ENCODE peak calls at places on chromosomes 12 and 14, in six cellular contexts. One of them, this sample, is unnamed.

GRCh38 chr12:113778432-113779128 is 187.5 kb downstream of the RBM19 start:
- DNase-seq in Peyer's patch: no peak
- DNase-seq in A549: no peak
- DNase-seq in tibial nerve: no peak
- DNase-seq in esophagus squamous epithelium: no peak
- DNase-seq in CD4-positive, alpha-beta T cell: no peak
- DNase-seq in this sample: no peak

GRCh38 chr12:26746315-26746714 is 86.7 kb downstream of the ITPR2 start:
- DNase-seq in esophagus squamous epithelium: no peak
- DNase-seq in CD4-positive, alpha-beta T cell: no peak
- DNase-seq in Peyer's patch: no peak
- DNase-seq in tibial nerve: no peak
- DNase-seq in A549: no peak
- DNase-seq in this sample: no peak

GRCh38 chr14:93023039-93023438 is 92.7 kb downstream of the ITPK1 start:
- DNase-seq in CD4-positive, alpha-beta T cell: no peak
- DNase-seq in tibial nerve: no peak
- DNase-seq in Peyer's patch: no peak
- DNase-seq in A549: peak; percentile 64
- DNase-seq in esophagus squamous epithelium: no peak
- DNase-seq in this sample: no peak

GRCh38 chr14:102565331-102565887 is 27.0 kb upstream of the RCOR1 start:
- DNase-seq in A549: no peak
- DNase-seq in Peyer's patch: no peak
- DNase-seq in CD4-positive, alpha-beta T cell: no peak
- DNase-seq in esophagus squamous epithelium: no peak
- DNase-seq in tibial nerve: no peak
- DNase-seq in this sample: no peak

GRCh38 chr14:100200311-100200710 is 38.6 kb upstream of the YY1 start:
- DNase-seq in tibial nerve: no peak
- DNase-seq in CD4-positive, alpha-beta T cell: no peak
- DNase-seq in Peyer's patch: no peak
- DNase-seq in esophagus squamous epithelium: no peak
- DNase-seq in A549: no peak
- DNase-seq in this sample: no peak

GRCh38 chr12:124917841-124918621 is 3.6 kb upstream of the UBC start:
- DNase-seq in Peyer's patch: no peak
- DNase-seq in esophagus squamous epithelium: no peak
- DNase-seq in tibial nerve: no peak
- DNase-seq in A549: no peak
- DNase-seq in CD4-positive, alpha-beta T cell: no peak
- DNase-seq in this sample: no peak

GRCh38 chr12:103839103-103839502 is 1.9 kb downstream of the NT5DC3 start:
- DNase-seq in Peyer's patch: no peak
- DNase-seq in CD4-positive, alpha-beta T cell: no peak
- DNase-seq in A549: no peak
- DNase-seq in esophagus squamous epithelium: no peak
- DNase-seq in tibial nerve: no peak
- DNase-seq in this sample: no peak

GRCh38 chr12:64532734-64533351 is 77.5 kb upstream of the RASSF3 start:
- DNase-seq in A549: no peak
- DNase-seq in esophagus squamous epithelium: no peak
- DNase-seq in Peyer's patch: no peak
- DNase-seq in tibial nerve: no peak
- DNase-seq in CD4-positive, alpha-beta T cell: no peak
- DNase-seq in this sample: no peak

GRCh38 chr12:94261119-94261518 is 112.7 kb downstream of the PLXNC1 start:
- DNase-seq in CD4-positive, alpha-beta T cell: no peak
- DNase-seq in A549: no peak
- DNase-seq in esophagus squamous epithelium: no peak
- DNase-seq in tibial nerve: no peak
- DNase-seq in Peyer's patch: no peak
- DNase-seq in this sample: no peak

GRCh38 chr14:52312872-52313492 is 1.1 kb upstream of the PTGER2 start:
- DNase-seq in A549: no peak
- DNase-seq in CD4-positive, alpha-beta T cell: no peak
- DNase-seq in Peyer's patch: no peak
- DNase-seq in esophagus squamous epithelium: no peak
- DNase-seq in tibial nerve: no peak
- DNase-seq in this sample: no peak

GRCh38 chr14:61655777-61656176 is 39.5 kb upstream of the HIF1A start:
- DNase-seq in CD4-positive, alpha-beta T cell: no peak
- DNase-seq in A549: no peak
- DNase-seq in tibial nerve: no peak
- DNase-seq in Peyer's patch: no peak
- DNase-seq in esophagus squamous epithelium: no peak
- DNase-seq in this sample: no peak

GRCh38 chr12:103530352-103530751 is 34.6 kb upstream of the C12orf42 start:
- DNase-seq in Peyer's patch: no peak
- DNase-seq in tibial nerve: no peak
- DNase-seq in CD4-positive, alpha-beta T cell: no peak
- DNase-seq in A549: no peak
- DNase-seq in esophagus squamous epithelium: no peak
- DNase-seq in this sample: no peak

GRCh38 chr12:78759387-78759786 is 105.2 kb upstream of the SYT1 start:
- DNase-seq in CD4-positive, alpha-beta T cell: no peak
- DNase-seq in tibial nerve: no peak
- DNase-seq in Peyer's patch: no peak
- DNase-seq in esophagus squamous epithelium: no peak
- DNase-seq in A549: peak; percentile 49
- DNase-seq in this sample: no peak

GRCh38 chr14:45287609-45288008 is 34.6 kb upstream of the MIS18BP1 start:
- DNase-seq in CD4-positive, alpha-beta T cell: no peak
- DNase-seq in esophagus squamous epithelium: no peak
- DNase-seq in tibial nerve: no peak
- DNase-seq in A549: peak; percentile 6
- DNase-seq in Peyer's patch: no peak
- DNase-seq in this sample: no peak

GRCh38 chr14:69107407-69108003 is 45.4 kb downstream of the DCAF5 start:
- DNase-seq in Peyer's patch: peak; percentile 51
- DNase-seq in tibial nerve: no peak
- DNase-seq in esophagus squamous epithelium: no peak
- DNase-seq in A549: peak; percentile 71
- DNase-seq in CD4-positive, alpha-beta T cell: no peak
- DNase-seq in this sample: peak; percentile 33

GRCh38 chr12:104177663-104178501 is 37.7 kb upstream of the TXNRD1 start:
- DNase-seq in CD4-positive, alpha-beta T cell: no peak
- DNase-seq in A549: peak; percentile 95
- DNase-seq in Peyer's patch: peak; percentile 73
- DNase-seq in esophagus squamous epithelium: no peak
- DNase-seq in tibial nerve: peak; percentile 66
- DNase-seq in this sample: peak; percentile 54

GRCh38 chr12:121237415-121237814 is 27.5 kb downstream of the P2RX4 start:
- DNase-seq in esophagus squamous epithelium: no peak
- DNase-seq in A549: no peak
- DNase-seq in tibial nerve: no peak
- DNase-seq in CD4-positive, alpha-beta T cell: no peak
- DNase-seq in Peyer's patch: no peak
- DNase-seq in this sample: no peak

GRCh38 chr12:121232163-121232562 is 22.2 kb downstream of the P2RX4 start:
- DNase-seq in CD4-positive, alpha-beta T cell: no peak
- DNase-seq in A549: no peak
- DNase-seq in Peyer's patch: no peak
- DNase-seq in esophagus squamous epithelium: no peak
- DNase-seq in tibial nerve: no peak
- DNase-seq in this sample: no peak

GRCh38 chr12:121230538-121230907 is 20.6 kb downstream of the P2RX4 start:
- DNase-seq in A549: no peak
- DNase-seq in Peyer's patch: no peak
- DNase-seq in tibial nerve: no peak
- DNase-seq in esophagus squamous epithelium: no peak
- DNase-seq in CD4-positive, alpha-beta T cell: no peak
- DNase-seq in this sample: no peak

GRCh38 chr12:121232977-121233627 is 23.2 kb downstream of the P2RX4 start:
- DNase-seq in A549: no peak
- DNase-seq in tibial nerve: no peak
- DNase-seq in esophagus squamous epithelium: no peak
- DNase-seq in Peyer's patch: no peak
- DNase-seq in CD4-positive, alpha-beta T cell: no peak
- DNase-seq in this sample: no peak

DNA sequence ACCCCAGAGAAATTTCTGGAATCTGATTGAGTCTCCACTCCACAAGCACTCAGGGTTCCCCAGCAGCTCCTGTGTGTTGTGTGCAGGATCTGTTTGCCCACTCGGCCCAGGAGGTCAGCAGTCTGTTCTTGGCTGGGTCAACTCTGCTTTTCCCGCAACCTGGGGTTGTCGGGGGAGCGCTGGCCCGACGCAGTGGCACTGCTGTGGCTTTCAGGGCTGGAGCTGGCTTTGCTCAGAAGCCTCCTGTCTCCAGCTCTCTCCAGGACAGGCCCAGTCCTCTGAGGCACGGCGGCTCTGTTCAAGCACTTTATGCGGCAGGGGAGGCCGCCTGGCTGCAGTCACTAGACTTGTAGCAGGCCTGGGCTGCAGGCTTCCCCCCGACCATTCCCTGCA is 23.7 kb downstream of the P2RX4 start:
- DNase-seq in esophagus squamous epithelium: no peak
- DNase-seq in CD4-positive, alpha-beta T cell: no peak
- DNase-seq in Peyer's patch: no peak
- DNase-seq in A549: no peak
- DNase-seq in tibial nerve: no peak
- DNase-seq in this sample: no peak
- TF ChIP-seq CTCF in esophagus squamous epithelium: no peak
- TF ChIP-seq CTCF in CD4-positive, alpha-beta T cell: no peak
- TF ChIP-seq CTCF in Peyer's patch: no peak
- TF ChIP-seq CTCF in A549: no peak
- TF ChIP-seq CTCF in tibial nerve: no peak
- TF ChIP-seq CTCF in this sample: no peak

GRCh38 chr12:34218193-34219045 is 196.1 kb downstream of the ALG10 start:
- DNase-seq in CD4-positive, alpha-beta T cell: peak; percentile 61
- DNase-seq in A549: peak; percentile 81
- DNase-seq in tibial nerve: peak; percentile 34
- DNase-seq in Peyer's patch: peak; percentile 74
- DNase-seq in esophagus squamous epithelium: no peak
- DNase-seq in this sample: peak; percentile 52

GRCh38 chr12:34219046-34219770 is 196.9 kb downstream of the ALG10 start:
- DNase-seq in tibial nerve: no peak
- DNase-seq in CD4-positive, alpha-beta T cell: no peak
- DNase-seq in esophagus squamous epithelium: no peak
- DNase-seq in A549: no peak
- DNase-seq in Peyer's patch: no peak
- DNase-seq in this sample: no peak

GRCh38 chr12:34215893-34216285 is 193.6 kb downstream of the ALG10 start:
- DNase-seq in A549: no peak
- DNase-seq in CD4-positive, alpha-beta T cell: no peak
- DNase-seq in tibial nerve: no peak
- DNase-seq in esophagus squamous epithelium: no peak
- DNase-seq in Peyer's patch: no peak
- DNase-seq in this sample: no peak

GRCh38 chr12:34215213-34215892 is 193.1 kb downstream of the ALG10 start:
- DNase-seq in tibial nerve: no peak
- DNase-seq in Peyer's patch: no peak
- DNase-seq in esophagus squamous epithelium: no peak
- DNase-seq in A549: no peak
- DNase-seq in CD4-positive, alpha-beta T cell: no peak
- DNase-seq in this sample: no peak

GRCh38 chr12:34217660-34218059 is 195.4 kb downstream of the ALG10 start:
- DNase-seq in A549: no peak
- DNase-seq in esophagus squamous epithelium: no peak
- DNase-seq in tibial nerve: no peak
- DNase-seq in Peyer's patch: no peak
- DNase-seq in CD4-positive, alpha-beta T cell: no peak
- DNase-seq in this sample: no peak
- H3K9me3 ChIP-seq in A549: no peaks in the 10 kb centered on the region
- H3K9me3 ChIP-seq in esophagus squamous epithelium: no peaks in the 10 kb centered on the region
- H3K9me3 ChIP-seq in tibial nerve: no peaks in the 10 kb centered on the region
- H3K9me3 ChIP-seq in Peyer's patch: no peaks in the 10 kb centered on the region
- H3K9me3 ChIP-seq in CD4-positive, alpha-beta T cell: no peaks in the 10 kb centered on the region
- H3K9me3 ChIP-seq in this sample: no peaks in the 10 kb centered on the region

GRCh38 chr12:8712572-8712971 is 14.8 kb downstream of the RIMKLB start:
- DNase-seq in Peyer's patch: no peak
- DNase-seq in tibial nerve: no peak
- DNase-seq in A549: no peak
- DNase-seq in CD4-positive, alpha-beta T cell: no peak
- DNase-seq in esophagus squamous epithelium: no peak
- DNase-seq in this sample: no peak

DNA sequence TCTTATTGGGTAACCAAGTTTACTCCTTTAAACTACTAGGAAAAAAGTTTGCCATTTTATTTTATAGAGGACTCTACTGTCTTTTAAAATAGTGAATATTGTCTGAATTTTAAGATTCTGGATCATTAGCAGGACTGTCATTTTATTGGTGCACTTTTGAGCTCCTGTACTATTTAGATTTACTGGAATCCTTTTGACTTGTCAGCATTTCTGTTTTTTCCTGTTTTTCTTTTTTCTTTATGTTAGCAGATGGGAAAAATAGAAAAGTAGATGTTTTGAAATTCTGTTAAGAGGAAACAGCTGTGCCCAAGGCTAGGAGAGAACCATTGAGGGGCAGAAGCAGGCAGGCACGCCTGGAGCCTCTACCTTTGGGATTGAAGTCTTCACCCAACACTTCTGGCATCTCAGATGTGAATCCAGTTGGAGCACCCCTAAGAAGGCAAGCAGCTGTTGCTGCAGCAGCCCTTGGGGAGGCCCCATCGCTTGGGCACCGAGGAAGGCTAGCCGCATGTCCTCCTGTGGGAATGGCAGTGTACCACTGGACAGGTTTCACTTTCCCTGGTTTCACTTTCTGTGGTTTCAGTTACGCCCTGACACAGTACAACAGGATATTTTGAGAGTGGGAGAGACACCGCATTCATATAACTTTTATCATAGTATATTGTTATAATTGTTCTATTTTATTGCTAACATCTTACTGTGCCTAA is 11.5 kb downstream of the RIMKLB start:
- DNase-seq in A549: no peak
- DNase-seq in Peyer's patch: peak; percentile 62
- DNase-seq in tibial nerve: no peak
- DNase-seq in CD4-positive, alpha-beta T cell: no peak
- DNase-seq in esophagus squamous epithelium: no peak
- DNase-seq in this sample: peak; percentile 40
- H3K27ac ChIP-seq in A549: no peak overlapping the region
- H3K27ac ChIP-seq in Peyer's patch: no peak overlapping the region
- H3K27ac ChIP-seq in tibial nerve: peak overlapping the region; percentile 79
- H3K27ac ChIP-seq in CD4-positive, alpha-beta T cell: no peak overlapping the region
- H3K27ac ChIP-seq in esophagus squamous epithelium: peak overlapping the region; percentile 45
- H3K27ac ChIP-seq in this sample: peak overlapping the region; percentile 37

GRCh38 chr14:22813145-22813544 is 2.1 kb downstream of the SLC7A7 start:
- DNase-seq in Peyer's patch: no peak
- DNase-seq in tibial nerve: no peak
- DNase-seq in esophagus squamous epithelium: no peak
- DNase-seq in CD4-positive, alpha-beta T cell: no peak
- DNase-seq in A549: no peak
- DNase-seq in this sample: no peak

GRCh38 chr14:22814373-22814772 is 862 bp downstream of the SLC7A7 start:
- DNase-seq in Peyer's patch: no peak
- DNase-seq in CD4-positive, alpha-beta T cell: no peak
- DNase-seq in esophagus squamous epithelium: no peak
- DNase-seq in A549: no peak
- DNase-seq in tibial nerve: no peak
- DNase-seq in this sample: no peak

GRCh38 chr14:22814945-22815713 is at the start of gene SLC7A7:
- DNase-seq in tibial nerve: no peak
- DNase-seq in A549: peak; percentile 62
- DNase-seq in esophagus squamous epithelium: no peak
- DNase-seq in Peyer's patch: peak; percentile 83
- DNase-seq in CD4-positive, alpha-beta T cell: no peak
- DNase-seq in this sample: peak; percentile 32

GRCh38 chr14:22811752-22812151 is 3.5 kb downstream of the SLC7A7 start:
- DNase-seq in tibial nerve: no peak
- DNase-seq in A549: no peak
- DNase-seq in esophagus squamous epithelium: no peak
- DNase-seq in Peyer's patch: no peak
- DNase-seq in CD4-positive, alpha-beta T cell: no peak
- DNase-seq in this sample: no peak

GRCh38 chr14:22812744-22813143 is 2.5 kb downstream of the SLC7A7 start:
- DNase-seq in tibial nerve: no peak
- DNase-seq in CD4-positive, alpha-beta T cell: no peak
- DNase-seq in A549: no peak
- DNase-seq in Peyer's patch: no peak
- DNase-seq in esophagus squamous epithelium: no peak
- DNase-seq in this sample: no peak
- TF ChIP-seq CTCF in tibial nerve: no peak
- TF ChIP-seq CTCF in CD4-positive, alpha-beta T cell: no peak
- TF ChIP-seq CTCF in A549: no peak
- TF ChIP-seq CTCF in Peyer's patch: no peak
- TF ChIP-seq CTCF in esophagus squamous epithelium: no peak
- TF ChIP-seq CTCF in this sample: no peak